ENCODE peak calls at places on chromosome 21, in eight cellular contexts. Y is body of pancreas, R is aorta, B is esophagus muscularis mucosa, G is psoas muscle, W is IMR-90, D is mucosa of descending colon, O is spleen. U is an unnamed sample.

GRCh38 chr21:42317341-42317741 is 2.1 kb upstream of the TFF3 start:
- DNase-seq in G (no peak), W (no peak), Y (no peak), D (peak; percentile 81), B (no peak), O (no peak), R (no peak), U (no peak)

GRCh38 chr21:15034126-15034848 is 30.5 kb downstream of the NRIP1 start:
- DNase-seq in O (no peak), R (no peak), Y (no peak), B (no peak), G (no peak), D (no peak), W (peak; percentile 72), U (no peak)

GRCh38 chr21:34698270-34699015 is 29.6 kb downstream of the CLIC6 start:
- DNase-seq in G (no peak), D (no peak), B (no peak), O (no peak), R (no peak), W (no peak), Y (no peak), U (no peak)

GRCh38 chr21:42878993-42879787 is at the start of gene WDR4:
- DNase-seq in B (peak; percentile 99), W (peak; percentile 97), O (peak; percentile 99), G (peak; percentile 99), D (peak; percentile 98), Y (peak; percentile 97), R (peak; percentile 99), U (peak; percentile 98)

GRCh38 chr21:42220138-42220701 is 1.3 kb downstream of the ABCG1 start:
- DNase-seq in O (peak; percentile 92), Y (peak; percentile 69), B (peak; percentile 94), R (no peak), G (peak; percentile 70), D (peak; percentile 82), W (peak; percentile 82), U (no peak)

GRCh38 chr21:31921079-31921478 is 48.3 kb downstream of the HUNK start:
- DNase-seq in R (no peak), W (peak; percentile 91), D (no peak), O (no peak), G (no peak), Y (no peak), B (no peak), U (no peak)

GRCh38 chr21:41779659-41780058 is 12.8 kb upstream of the RIPK4 start:
- DNase-seq in R (peak; percentile 13), O (no peak), W (no peak), D (no peak), G (no peak), B (no peak), Y (no peak), U (no peak)

GRCh38 chr21:35506352-35506751 is 457.2 kb upstream of the RUNX1 start:
- DNase-seq in W (no peak), Y (no peak), G (no peak), D (no peak), O (no peak), R (no peak), B (no peak), U (no peak)

GRCh38 chr21:29155118-29155932 is 24.9 kb downstream of the MAP3K7CL start:
- DNase-seq in D (no peak), R (peak; percentile 84), B (no peak), Y (peak; percentile 27), W (peak; percentile 62), G (peak; percentile 82), O (no peak), U (peak; percentile 71)

GRCh38 chr21:26028183-26028582 is 142.4 kb downstream of the APP start:
- DNase-seq in G (no peak), Y (no peak), O (no peak), D (no peak), R (no peak), B (no peak), W (no peak), U (no peak)

GRCh38 chr21:29718081-29718815 is 221.5 kb downstream of the GRIK1 start:
- DNase-seq in W (peak; percentile 34), O (no peak), D (no peak), R (no peak), G (no peak), B (no peak), Y (no peak), U (no peak)

GRCh38 chr21:18951291-18952038 is 547.9 kb upstream of the TMPRSS15 start:
- DNase-seq in B (no peak), W (no peak), Y (peak; percentile 24), O (no peak), R (no peak), G (no peak), D (peak; percentile 67), U (no peak)

GRCh38 chr21:30340714-30341573 is 3.5 kb upstream of the KRTAP27-1 start:
- DNase-seq in W (peak; percentile 10), O (no peak), Y (peak; percentile 70), G (no peak), R (no peak), D (peak; percentile 74), B (no peak), U (no peak)

GRCh38 chr21:26136686-26137085 is 33.9 kb downstream of the APP start:
- DNase-seq in D (no peak), O (no peak), Y (no peak), W (no peak), R (no peak), B (no peak), G (no peak), U (no peak)

GRCh38 chr21:16530656-16531055 is 800.9 kb downstream of the USP25 start:
- DNase-seq in W (no peak), O (no peak), G (no peak), B (no peak), Y (no peak), R (no peak), D (no peak), U (no peak)

GRCh38 chr21:32994305-32994704 is 31.4 kb upstream of the OLIG2 start:
- DNase-seq in O (no peak), R (no peak), W (peak; percentile 31), D (no peak), G (no peak), B (no peak), Y (no peak), U (no peak)

GRCh38 chr21:36716836-36717235 is 17.9 kb downstream of the SIM2 start:
- DNase-seq in B (no peak), G (no peak), R (no peak), O (no peak), W (no peak), Y (no peak), D (no peak), U (no peak)
- H3K4me3 ChIP-seq in B (no peak overlapping the region), G (no peak overlapping the region), R (no peak overlapping the region), O (no peak overlapping the region), W (no peak overlapping the region), Y (no peak overlapping the region), D (no peak overlapping the region), U (no peak overlapping the region)

DNA sequence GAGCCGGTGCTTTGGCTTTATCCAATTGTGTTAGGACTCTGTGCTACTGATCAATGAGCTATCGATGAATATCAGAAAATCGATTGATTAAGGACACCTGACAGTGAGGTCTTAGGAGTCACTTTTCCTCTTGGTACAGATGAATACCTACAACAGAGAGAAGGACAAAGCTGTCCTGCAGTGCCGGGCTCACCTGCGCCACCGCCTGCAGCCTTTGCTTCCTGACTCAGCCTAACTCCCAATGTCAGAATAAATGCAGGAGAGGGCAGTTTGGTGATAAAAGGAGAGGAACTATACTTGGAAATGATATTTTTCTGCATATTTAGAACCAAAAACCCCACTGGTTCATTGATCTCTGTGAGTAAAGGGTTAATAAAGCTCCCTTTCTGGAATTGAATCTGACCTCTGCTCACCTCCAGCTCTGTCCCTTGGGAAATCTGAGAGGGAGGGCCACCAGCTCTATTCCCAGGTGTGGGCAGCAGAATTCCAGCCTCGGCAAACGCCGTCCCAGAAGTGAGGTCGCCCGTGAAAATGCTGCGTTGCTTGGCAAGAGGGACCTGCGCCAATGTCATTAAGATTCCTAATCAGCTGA is 39.3 kb downstream of the POFUT2 start:
- DNase-seq in G (no peak), B (peak; percentile 26), W (no peak), Y (no peak), D (no peak), R (no peak), O (no peak), U (no peak)
- H3K4me3 ChIP-seq in G (no peak overlapping the region), B (peak overlapping the region; percentile 51), W (peak overlapping the region; percentile 2), Y (no peak overlapping the region), D (no peak overlapping the region), R (no peak overlapping the region), O (no peak overlapping the region), U (no peak overlapping the region)

GRCh38 chr21:44370027-44370735 is 16.8 kb downstream of the TRPM2 start:
- DNase-seq in Y (peak; percentile 57), G (no peak), R (peak; percentile 74), B (no peak), W (peak; percentile 7), D (no peak), O (peak; percentile 84), U (peak; percentile 74)
- H3K4me3 ChIP-seq in Y (no peak overlapping the region), G (peak overlapping the region; percentile 18), R (no peak overlapping the region), B (peak overlapping the region; percentile 30), W (no peak overlapping the region), D (no peak overlapping the region), O (no peak overlapping the region), U (peak overlapping the region; percentile 14)

GRCh38 chr21:39610705-39611104 is 2.0 kb upstream of the B3GALT5 start:
- DNase-seq in O (no peak), B (peak; percentile 55), D (no peak), Y (peak; percentile 35), G (no peak), R (no peak), W (no peak), U (no peak)

GRCh38 chr21:39611547-39612190 is 1.1 kb upstream of the B3GALT5 start:
- DNase-seq in R (no peak), D (no peak), Y (peak; percentile 29), G (no peak), B (peak; percentile 53), W (no peak), O (no peak), U (no peak)

GRCh38 chr21:39616373-39616772 is 3.6 kb downstream of the B3GALT5 start:
- DNase-seq in R (no peak), W (no peak), D (no peak), O (no peak), G (no peak), Y (no peak), B (no peak), U (no peak)

GRCh38 chr21:39612233-39613028 is at the start of gene B3GALT5:
- DNase-seq in O (no peak), W (no peak), Y (peak; percentile 55), R (no peak), B (peak; percentile 84), G (no peak), D (peak; percentile 53), U (no peak)

DNA sequence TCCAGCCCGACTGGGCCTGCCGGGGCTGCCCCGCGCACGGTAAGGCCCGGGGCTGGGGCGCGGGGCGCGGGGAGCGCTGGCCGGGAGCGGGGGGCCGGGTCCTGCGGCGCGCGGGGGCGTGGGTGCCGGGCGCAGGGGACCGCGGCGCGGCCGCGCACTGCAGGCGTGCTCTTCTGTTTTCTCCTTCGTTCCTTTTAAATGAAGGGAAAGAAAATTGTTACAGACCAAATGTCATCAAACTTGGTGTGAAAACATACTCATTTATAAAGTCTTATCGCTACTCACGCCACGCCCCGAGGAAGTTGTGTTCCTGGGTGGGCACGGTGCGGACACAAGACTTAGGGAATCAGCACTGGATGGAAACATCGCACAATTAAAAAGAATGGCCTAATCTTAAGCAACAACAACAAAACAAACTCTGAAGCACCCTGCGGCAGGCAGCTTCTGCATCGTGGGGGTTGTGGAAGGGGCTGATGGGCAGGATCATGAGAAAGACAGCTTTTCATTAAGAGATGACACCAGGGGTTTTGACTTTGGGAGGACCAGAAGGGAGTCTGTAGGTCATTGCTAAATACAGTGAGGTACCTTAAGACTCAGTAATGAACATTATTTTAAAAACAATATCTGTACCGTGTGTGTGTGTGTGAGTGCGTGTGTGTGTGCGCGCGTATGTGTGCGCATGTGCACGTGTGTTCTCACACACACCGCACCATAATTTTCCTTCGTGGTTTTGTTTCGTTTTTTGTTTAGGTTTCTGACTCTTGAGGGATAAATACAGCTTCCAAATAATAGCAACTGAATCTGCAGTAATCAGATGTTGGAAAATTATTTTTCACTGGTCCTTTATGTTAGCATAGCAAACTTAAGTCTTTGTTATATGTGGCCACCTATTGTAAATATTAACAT is 542 bp downstream of the B3GALT5 start:
- DNase-seq in Y (no peak), O (no peak), G (no peak), R (no peak), B (peak; percentile 68), W (no peak), D (no peak), U (no peak)
- H3K4me3 ChIP-seq in Y (no peak overlapping the region), O (no peak overlapping the region), G (peak overlapping the region; percentile 36), R (peak overlapping the region; percentile 32), B (peak overlapping the region; percentile 56), W (no peak overlapping the region), D (no peak overlapping the region), U (no peak overlapping the region)